ENCODE peak calls at places on chromosomes 13 and 19, in ten cellular contexts. R is NCI-H1694 treated with DMSO at 0.1 percent for 48 hours; C is Peyer's patch; P is posterior cingulate gyrus; N is colonic mucosa; X is stimulated activated CD4-positive, alpha-beta T cell treated with anti-CD3 and anti-CD28 coated beads, Interleukin-2, amount 100 ng/mL, for 48 hours; O is AG04450; B is T-helper 1 cell; V is NCI-H2171; E is stomach. K is an unnamed sample.

GRCh38 chr19:45632468-45633196 is 6.6 kb downstream of the EML2 start:
- DNase-seq in P (peak; percentile 62), R (peak; percentile 92), B (no peak), V (peak; percentile 88), C (peak; percentile 63), X (peak; percentile 49), E (peak; percentile 79), O (peak; percentile 75), N (peak; percentile 80), K (no peak)

GRCh38 chr13:47258384-47258783 is 361.5 kb upstream of the HTR2A start:
- DNase-seq in P (no peak), E (no peak), X (no peak), C (no peak), R (no peak), B (no peak), V (no peak), O (no peak), N (no peak), K (no peak)

GRCh38 chr13:84126671-84127171 is 244.4 kb upstream of the SLITRK1 start:
- DNase-seq in E (no peak), V (peak; percentile 53), O (no peak), B (no peak), R (no peak), X (no peak), P (no peak), C (no peak), N (no peak), K (peak; percentile 69)

GRCh38 chr19:6772028-6772865 is at the start of gene VAV1:
- DNase-seq in N (peak; percentile 74), P (peak; percentile 19), E (peak; percentile 63), O (no peak), C (peak; percentile 94), R (no peak), X (peak; percentile 62), V (no peak), B (peak; percentile 76), K (peak; percentile 97)

GRCh38 chr19:46812898-46813569 is 24.6 kb upstream of the SLC1A5 start:
- DNase-seq in C (no peak), E (peak; percentile 39), N (no peak), V (no peak), O (no peak), B (no peak), R (no peak), P (no peak), X (no peak), K (no peak)

GRCh38 chr13:31722684-31723083 is 16.6 kb upstream of the RXFP2 start:
- DNase-seq in C (no peak), O (no peak), V (no peak), N (no peak), B (no peak), P (no peak), X (no peak), R (no peak), E (no peak), K (no peak)

GRCh38 chr13:45047394-45048328 is 58.3 kb downstream of the GPALPP1 start:
- DNase-seq in C (peak; percentile 88), O (peak; percentile 74), X (peak; percentile 73), P (peak; percentile 85), R (peak; percentile 80), E (peak; percentile 80), V (peak; percentile 73), B (peak; percentile 62), N (peak; percentile 81), K (peak; percentile 87)

GRCh38 chr19:32223595-32224370 is 121.6 kb upstream of the ZNF507 start:
- DNase-seq in V (no peak), C (no peak), X (no peak), N (no peak), B (no peak), R (no peak), E (no peak), P (no peak), O (no peak), K (no peak)

GRCh38 chr13:77874406-77874805 is 44.2 kb downstream of the EDNRB start:
- DNase-seq in C (no peak), V (no peak), B (no peak), X (no peak), E (no peak), P (no peak), N (no peak), O (peak; percentile 33), R (no peak), K (no peak)

GRCh38 chr19:48623556-48624066 is 4.3 kb downstream of the SPHK2 start:
- DNase-seq in R (no peak), X (no peak), O (no peak), B (no peak), P (no peak), C (no peak), V (peak; percentile 45), E (no peak), N (no peak), K (no peak)

GRCh38 chr13:75829874-75830273 is 193.7 kb downstream of the LMO7 start:
- DNase-seq in V (no peak), N (no peak), P (no peak), X (no peak), B (no peak), O (no peak), R (no peak), C (no peak), E (no peak), K (no peak)

GRCh38 chr13:40664100-40665060 is 2.1 kb downstream of the FOXO1 start:
- DNase-seq in E (peak; percentile 82), B (peak; percentile 67), X (peak; percentile 59), V (no peak), O (no peak), N (peak; percentile 87), R (no peak), P (peak; percentile 77), C (peak; percentile 93), K (peak; percentile 95)

GRCh38 chr13:91399189-91400093 is 1.0 kb downstream of the GPC5 start:
- DNase-seq in N (no peak), X (no peak), O (no peak), R (no peak), C (no peak), V (no peak), E (no peak), P (peak; percentile 30), B (no peak), K (no peak)

GRCh38 chr13:37429976-37430375 is 168.6 kb downstream of the POSTN start:
- DNase-seq in E (no peak), R (no peak), P (no peak), X (no peak), B (no peak), V (no peak), O (peak; percentile 83), C (no peak), N (no peak), K (no peak)

GRCh38 chr19:53518716-53519115 is 19.2 kb upstream of the ZNF331 start:
- DNase-seq in N (no peak), V (no peak), E (no peak), O (no peak), X (no peak), P (no peak), B (no peak), C (no peak), R (no peak), K (no peak)

GRCh38 chr19:21611659-21612402 is 106.4 kb downstream of the ZNF429 start:
- DNase-seq in X (no peak), E (no peak), V (no peak), C (no peak), P (no peak), N (no peak), O (no peak), R (no peak), B (no peak), K (no peak)

GRCh38 chr19:30437869-30438268 is 65.7 kb downstream of the ZNF536 start:
- DNase-seq in R (no peak), N (no peak), V (no peak), P (no peak), E (no peak), C (peak; percentile 1), X (no peak), O (no peak), B (no peak), K (no peak)

GRCh38 chr13:23760000-23760399 is 129.2 kb downstream of the MIPEP start:
- DNase-seq in V (no peak), P (no peak), X (no peak), E (no peak), B (no peak), C (no peak), N (no peak), O (no peak), R (no peak), K (no peak)

GRCh38 chr13:74770361-74770760 is 636.2 kb upstream of the KLF12 start:
- DNase-seq in R (no peak), V (no peak), O (peak; percentile 46), E (no peak), X (no peak), B (no peak), P (no peak), N (no peak), C (no peak), K (no peak)

GRCh38 chr19:33828266-33829075 is 31.8 kb downstream of the KCTD15 start:
- DNase-seq in X (no peak), N (no peak), E (no peak), O (no peak), R (no peak), P (no peak), C (no peak), B (no peak), V (no peak), K (peak; percentile 30)

GRCh38 chr19:32131037-32131436 is 214.4 kb upstream of the ZNF507 start:
- DNase-seq in O (no peak), R (no peak), E (no peak), N (no peak), P (no peak), C (no peak), B (no peak), X (no peak), V (no peak), K (no peak)

GRCh38 chr13:39038569-39038898 is 278 bp downstream of the NHLRC3 start:
- DNase-seq in E (no peak), X (peak; percentile 58), V (no peak), C (peak; percentile 58), N (peak; percentile 46), R (no peak), O (no peak), P (no peak), B (peak; percentile 27), K (no peak)

GRCh38 chr19:55454787-55455243 is 6.6 kb downstream of the ISOC2 start:
- DNase-seq in X (peak; percentile 31), C (no peak), E (no peak), R (peak; percentile 40), O (no peak), V (no peak), B (peak; percentile 28), N (no peak), P (peak; percentile 75), K (no peak)

GRCh38 chr13:114256547-114256946 is 21.9 kb downstream of the CDC16 start:
- DNase-seq in P (no peak), B (no peak), R (no peak), O (no peak), C (no peak), X (no peak), N (no peak), V (no peak), E (no peak), K (no peak)

GRCh38 chr13:67383358-67383757 is 153.2 kb upstream of the PCDH9 start:
- DNase-seq in V (no peak), C (no peak), P (no peak), N (no peak), E (no peak), O (no peak), X (no peak), R (no peak), B (no peak), K (no peak)

GRCh38 chr13:77511552-77511951 is 24.0 kb upstream of the SCEL start:
- DNase-seq in O (no peak), N (no peak), X (no peak), B (no peak), E (no peak), R (peak; percentile 56), V (peak; percentile 93), P (no peak), C (no peak), K (no peak)

GRCh38 chr13:35139591-35139990 is 197.5 kb downstream of the NBEA start:
- DNase-seq in E (no peak), C (no peak), V (no peak), P (no peak), N (no peak), O (no peak), R (no peak), B (no peak), X (no peak), K (no peak)

GRCh38 chr13:48853381-48854102 is 122.2 kb upstream of the FNDC3A start:
- DNase-seq in E (no peak), R (no peak), N (no peak), O (no peak), C (no peak), P (no peak), X (peak; percentile 4), B (no peak), V (no peak), K (no peak)